ENCODE peak calls at places on chromosomes 13 and 19, in nine cellular contexts. B is left lung, Q is endothelial cell of umbilical vein, A is thyroid gland, L is HepG2, U is lower lobe of right lung, I is left ventricle myocardium inferior, V is heart left ventricle, J is breast epithelium. F is an unnamed sample.

GRCh38 chr19:35119091-35119490 is 3.5 kb downstream of the FXYD3 start:
- DNase-seq in L (no peak), A (no peak), I (no peak), J (no peak), U (no peak), Q (no peak), V (no peak), B (no peak), F (no peak)

GRCh38 chr13:76462003-76462402 is 424.2 kb downstream of the KCTD12 start:
- DNase-seq in Q (no peak), U (no peak), J (no peak), L (no peak), B (no peak), V (no peak), A (no peak), I (no peak), F (no peak)

GRCh38 chr19:679418-680286 is 3.5 kb downstream of the FSTL3 start:
- DNase-seq in L (no peak), J (peak; percentile 55), Q (peak; percentile 42), I (peak; percentile 71), A (peak; percentile 44), U (peak; percentile 77), B (peak; percentile 89), V (peak; percentile 85), F (peak; percentile 64)

GRCh38 chr19:57334191-57334590 is 13.9 kb downstream of the ZNF543 start:
- DNase-seq in U (no peak), J (no peak), Q (no peak), V (no peak), I (no peak), L (peak; percentile 29), A (no peak), B (no peak), F (no peak)

GRCh38 chr19:6970021-6970420 is 51.2 kb downstream of the MBD3L2B start:
- DNase-seq in V (no peak), U (no peak), A (no peak), L (no peak), B (no peak), I (no peak), J (no peak), Q (no peak), F (no peak)

GRCh38 chr13:36420437-36420891 is 11.8 kb upstream of the CCNA1 start:
- DNase-seq in I (peak; percentile 42), V (peak; percentile 58), B (no peak), L (peak; percentile 61), Q (peak; percentile 84), J (peak; percentile 58), A (peak; percentile 74), U (peak; percentile 62), F (peak; percentile 43)

GRCh38 chr13:53112522-53112921 is 83.9 kb downstream of the OLFM4 start:
- DNase-seq in I (no peak), Q (no peak), V (no peak), U (no peak), J (no peak), A (no peak), B (no peak), L (no peak), F (no peak)

GRCh38 chr13:99307648-99308339 is 595 bp upstream of the GPR183 start:
- DNase-seq in J (no peak), A (peak; percentile 88), Q (peak; percentile 84), I (no peak), U (peak; percentile 58), V (no peak), L (no peak), B (no peak), F (peak; percentile 74)

GRCh38 chr13:77330009-77330471 is 3.1 kb upstream of the MYCBP2 start:
- DNase-seq in J (no peak), Q (peak; percentile 75), L (no peak), I (no peak), B (no peak), V (no peak), A (no peak), U (no peak), F (no peak)

GRCh38 chr19:8138201-8138600 is 11.2 kb downstream of the FBN3 start:
- DNase-seq in Q (no peak), V (no peak), J (no peak), A (no peak), I (no peak), B (no peak), L (no peak), U (no peak), F (no peak)

GRCh38 chr19:15107056-15108010 is at the start of gene SYDE1:
- DNase-seq in V (peak; percentile 68), B (peak; percentile 77), U (no peak), I (peak; percentile 56), A (peak; percentile 31), L (peak; percentile 50), J (no peak), Q (peak; percentile 26), F (no peak)

GRCh38 chr19:47229674-47230121 is 1.3 kb downstream of the BBC3 start:
- DNase-seq in B (no peak), U (no peak), I (no peak), J (no peak), Q (peak; percentile 67), A (peak; percentile 27), L (no peak), V (no peak), F (no peak)

GRCh38 chr13:95500136-95500718 is 52.3 kb upstream of the CLDN10 start:
- DNase-seq in U (no peak), J (no peak), L (no peak), V (no peak), I (no peak), Q (no peak), A (no peak), B (no peak), F (no peak)

GRCh38 chr13:40789275-40790231 is at the start of gene SLC25A15:
- DNase-seq in U (peak; percentile 90), A (peak; percentile 91), B (peak; percentile 96), Q (peak; percentile 82), L (peak; percentile 67), V (peak; percentile 88), I (peak; percentile 85), J (peak; percentile 62), F (peak; percentile 75)

GRCh38 chr19:10502524-10503001 is 593 bp downstream of the KEAP1 start:
- DNase-seq in J (peak; percentile 89), I (peak; percentile 95), L (peak; percentile 83), Q (peak; percentile 85), V (peak; percentile 97), U (peak; percentile 97), B (peak; percentile 97), A (peak; percentile 97), F (peak; percentile 89)
- TF ChIP-seq CTCF in J (peak; percentile 4), I (peak; percentile 12), L (peak; percentile 8), Q (no peak), V (no peak), U (no peak), B (no peak), A (peak; percentile 32), F (peak; percentile 13)

GRCh38 chr19:43776285-43776684 is 4.5 kb downstream of the KCNN4 start:
- DNase-seq in U (no peak), A (no peak), B (no peak), I (no peak), J (no peak), V (no peak), L (no peak), Q (no peak), F (no peak)

GRCh38 chr19:43775299-43775890 is 5.4 kb downstream of the KCNN4 start:
- DNase-seq in L (no peak), U (no peak), A (no peak), B (no peak), I (no peak), V (no peak), J (no peak), Q (no peak), F (peak; percentile 13)

GRCh38 chr19:43777163-43777700 is 3.5 kb downstream of the KCNN4 start:
- DNase-seq in J (no peak), I (no peak), U (no peak), Q (no peak), B (no peak), L (no peak), A (no peak), V (no peak), F (no peak)

GRCh38 chr19:43774103-43774939 is 6.5 kb downstream of the KCNN4 start:
- DNase-seq in V (peak; percentile 80), A (peak; percentile 18), U (peak; percentile 76), Q (peak; percentile 70), L (peak; percentile 63), B (peak; percentile 87), J (no peak), I (peak; percentile 68), F (no peak)

GRCh38 chr19:43773725-43774102 is 7.1 kb downstream of the KCNN4 start:
- DNase-seq in U (no peak), A (no peak), I (no peak), L (no peak), J (no peak), Q (no peak), B (no peak), V (no peak), F (no peak)
- H3K4me1 ChIP-seq in U (peaks cover 21% of the 10 kb centered on the region), A (peaks cover 6% of the 10 kb centered on the region), I (peaks cover 15% of the 10 kb centered on the region), L (peaks cover 21% of the 10 kb centered on the region), J (no peaks in the 10 kb centered on the region), Q (peaks cover 16% of the 10 kb centered on the region), B (peaks cover 14% of the 10 kb centered on the region), V (no peaks in the 10 kb centered on the region), F (peaks cover 9% of the 10 kb centered on the region)

DNA sequence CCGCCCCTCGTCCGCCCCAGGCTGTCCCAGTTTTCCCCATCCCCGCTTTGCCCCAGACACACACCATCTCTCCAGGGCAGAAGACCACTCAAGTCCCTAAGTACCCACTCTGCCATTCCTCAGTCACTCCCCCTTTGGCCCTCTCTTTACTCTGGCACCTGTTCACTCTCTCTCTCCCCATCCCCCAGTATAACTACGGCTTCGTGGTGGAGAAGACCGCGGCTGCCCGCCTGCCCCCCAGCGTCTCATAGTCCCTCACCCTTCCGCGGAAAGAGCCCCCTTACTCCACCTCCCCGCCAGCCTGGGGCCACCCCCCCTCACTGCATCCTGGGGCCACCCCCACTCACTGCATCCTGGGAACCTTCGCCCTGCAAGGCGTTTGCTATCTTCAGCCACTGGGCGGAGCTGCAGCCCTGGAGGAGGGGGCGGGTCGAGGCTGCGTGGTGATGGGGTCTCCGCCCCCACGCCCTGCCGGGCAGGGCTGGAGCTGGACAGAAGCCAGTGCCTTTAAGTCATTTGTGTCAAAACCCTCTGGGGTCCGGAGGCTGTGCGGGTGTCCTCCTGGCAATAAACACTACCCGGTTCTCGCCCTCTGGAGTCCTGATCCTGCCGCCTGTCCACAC is 5.0 kb downstream of the MVB12A start:
- DNase-seq in V (no peak), J (no peak), B (peak; percentile 68), L (no peak), I (no peak), U (no peak), A (peak; percentile 33), Q (peak; percentile 48), F (no peak)
- H3K4me3 ChIP-seq in V (no peak overlapping the region), J (no peak overlapping the region), B (no peak overlapping the region), L (no peak overlapping the region), I (no peak overlapping the region), U (no peak overlapping the region), A (no peak overlapping the region), Q (no peak overlapping the region), F (no peak overlapping the region)

GRCh38 chr13:30766234-30766633 is 30.9 kb downstream of the ALOX5AP start:
- DNase-seq in I (no peak), J (no peak), V (no peak), U (no peak), A (no peak), L (no peak), Q (no peak), B (no peak), F (no peak)

GRCh38 chr13:30762643-30763042 is 27.3 kb downstream of the ALOX5AP start:
- DNase-seq in A (no peak), B (no peak), Q (no peak), I (no peak), J (no peak), L (no peak), V (no peak), U (no peak), F (no peak)

GRCh38 chr13:30763786-30764440 is 28.6 kb downstream of the ALOX5AP start:
- DNase-seq in J (no peak), U (no peak), B (no peak), I (no peak), Q (peak; percentile 26), A (no peak), L (no peak), V (no peak), F (no peak)

GRCh38 chr13:30766957-30767603 is 31.7 kb downstream of the ALOX5AP start:
- DNase-seq in J (no peak), Q (no peak), I (no peak), A (no peak), U (no peak), L (no peak), V (no peak), B (no peak), F (no peak)
- TF ChIP-seq CTCF in J (no peak), Q (no peak), I (no peak), A (no peak), U (no peak), L (no peak), V (no peak), B (no peak), F (no peak)

F was measured in Peyer's patch.